ENCODE peak calls at places on chromosomes 12 and 14, in four cellular contexts. One of them, this sample, is unnamed.

GRCh38 chr12:104720346-104721064 is 237.6 kb downstream of the SLC41A2 start:
- DNase-seq in B cell: peak
- DNase-seq in COR-L47: no peak
- DNase-seq in GM20000: peak
- DNase-seq in this sample: peak

GRCh38 chr12:6368906-6369525 is 6.3 kb downstream of the SCNN1A start:
- DNase-seq in B cell: no peak
- DNase-seq in COR-L47: no peak
- DNase-seq in GM20000: no peak
- DNase-seq in this sample: no peak

GRCh38 chr12:3333583-3333982 is 157.4 kb upstream of the PRMT8 start:
- DNase-seq in B cell: no peak
- DNase-seq in COR-L47: no peak
- DNase-seq in GM20000: no peak
- DNase-seq in this sample: no peak

GRCh38 chr14:59189281-59189821 is 884 bp downstream of the DAAM1 start:
- DNase-seq in B cell: peak
- DNase-seq in COR-L47: no peak
- DNase-seq in GM20000: peak
- DNase-seq in this sample: peak

GRCh38 chr14:61677469-61677868 is 17.8 kb upstream of the HIF1A start:
- DNase-seq in B cell: no peak
- DNase-seq in COR-L47: no peak
- DNase-seq in GM20000: no peak
- DNase-seq in this sample: no peak

GRCh38 chr14:54147758-54148157 is 191.1 kb upstream of the BMP4 start:
- DNase-seq in B cell: no peak
- DNase-seq in COR-L47: no peak
- DNase-seq in GM20000: no peak
- DNase-seq in this sample: no peak

GRCh38 chr12:122062832-122063690 is 15.5 kb upstream of the MLXIP start:
- DNase-seq in B cell: no peak
- DNase-seq in COR-L47: peak
- DNase-seq in GM20000: no peak
- DNase-seq in this sample: no peak

GRCh38 chr12:5908251-5908650 is 36.8 kb downstream of the ANO2 start:
- DNase-seq in B cell: no peak
- DNase-seq in COR-L47: no peak
- DNase-seq in GM20000: no peak
- DNase-seq in this sample: no peak

GRCh38 chr12:2841056-2841455 is 6.2 kb upstream of the NRIP2 start:
- DNase-seq in B cell: no peak
- DNase-seq in COR-L47: no peak
- DNase-seq in GM20000: no peak
- DNase-seq in this sample: no peak

GRCh38 chr12:89950421-89950820 is 241.8 kb upstream of the ATP2B1 start:
- DNase-seq in B cell: no peak
- DNase-seq in COR-L47: no peak
- DNase-seq in GM20000: no peak
- DNase-seq in this sample: no peak

GRCh38 chr12:95637471-95638155 is 86.3 kb upstream of the USP44 start:
- DNase-seq in B cell: no peak
- DNase-seq in COR-L47: no peak
- DNase-seq in GM20000: no peak
- DNase-seq in this sample: no peak